ENCODE peak calls at places on chromosome 5, in five cellular contexts. U is tibial artery, T is AG09309, Z is HCT116, N is progenitor cell of endocrine pancreas. E is an unnamed sample.

GRCh38 chr5:40790947-40791593 is 7.1 kb downstream of the PRKAA1 start:
- DNase-seq in U (no peak), T (no peak), Z (no peak), N (no peak), E (no peak)

GRCh38 chr5:6736524-6737042 is 23.4 kb downstream of the TENT4A start:
- DNase-seq in U (peak; percentile 46), T (no peak), Z (no peak), N (no peak), E (no peak)

GRCh38 chr5:124599048-124599973 is 147.1 kb downstream of the ZNF608 start:
- DNase-seq in U (no peak), T (no peak), Z (no peak), N (no peak), E (no peak)

GRCh38 chr5:131513780-131514179 is 121.2 kb downstream of the RAPGEF6 start:
- DNase-seq in U (no peak), T (no peak), Z (no peak), N (no peak), E (no peak)

GRCh38 chr5:2165991-2166978 is 283.6 kb upstream of the IRX4 start:
- DNase-seq in U (peak; percentile 43), T (no peak), Z (no peak), N (no peak), E (no peak)

GRCh38 chr5:163916856-163917255 is 411.4 kb downstream of the MAT2B start:
- DNase-seq in U (no peak), T (no peak), Z (no peak), N (no peak), E (no peak)

GRCh38 chr5:138240690-138241385 is 27.7 kb upstream of the CDC23 start:
- DNase-seq in U (no peak), T (no peak), Z (no peak), N (no peak), E (no peak)

GRCh38 chr5:177973066-177973635 is 22.9 kb downstream of the PROP1 start:
- DNase-seq in U (no peak), T (peak; percentile 16), Z (no peak), N (no peak), E (no peak)

GRCh38 chr5:637581-638450 is 25.7 kb downstream of the CEP72 start:
- DNase-seq in U (no peak), T (no peak), Z (no peak), N (no peak), E (no peak)

GRCh38 chr5:69454460-69455249 is 37.9 kb upstream of the OCLN start:
- DNase-seq in U (no peak), T (no peak), Z (no peak), N (no peak), E (no peak)

GRCh38 chr5:95901676-95902646 is 59.7 kb downstream of the ELL2 start:
- DNase-seq in U (no peak), T (no peak), Z (peak; percentile 34), N (no peak), E (no peak)

GRCh38 chr5:112642885-112643284 is 94.8 kb upstream of the APC start:
- DNase-seq in U (no peak), T (no peak), Z (no peak), N (no peak), E (no peak)

GRCh38 chr5:72151646-72152045 is 44.4 kb downstream of the MAP1B start:
- DNase-seq in U (no peak), T (no peak), Z (no peak), N (no peak), E (no peak)

GRCh38 chr5:72147601-72148000 is 40.3 kb downstream of the MAP1B start:
- DNase-seq in U (no peak), T (no peak), Z (no peak), N (no peak), E (no peak)

GRCh38 chr5:72152506-72152905 is 45.2 kb downstream of the MAP1B start:
- DNase-seq in U (no peak), T (peak; percentile 66), Z (no peak), N (no peak), E (no peak)

GRCh38 chr5:72151169-72151568 is 43.9 kb downstream of the MAP1B start:
- DNase-seq in U (no peak), T (no peak), Z (no peak), N (no peak), E (no peak)

GRCh38 chr5:72149742-72150141 is 42.5 kb downstream of the MAP1B start:
- DNase-seq in U (no peak), T (no peak), Z (no peak), N (no peak), E (no peak)
- TF ChIP-seq CTCF in U (peak; percentile 49), T (peak; percentile 20), Z (peak; percentile 30), N (no peak), E (no peak)

DNA sequence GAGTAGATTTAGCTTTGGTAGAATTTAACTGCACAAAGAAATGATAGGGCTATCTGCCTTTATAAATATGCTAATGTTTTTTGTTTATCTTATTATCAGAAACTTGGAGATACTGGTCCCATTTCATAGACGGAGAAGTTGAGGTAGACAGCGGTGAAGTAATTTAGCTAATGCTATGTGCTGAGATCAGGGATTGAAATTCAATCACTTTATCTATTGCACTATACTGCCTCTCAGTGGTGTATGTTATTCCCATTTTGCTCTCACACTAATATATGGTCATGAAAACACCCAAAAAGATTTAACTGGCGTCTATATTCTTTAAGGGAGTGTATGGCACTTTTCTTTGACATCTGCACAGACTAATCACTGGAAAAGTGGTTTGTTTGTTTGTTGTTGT is 725.9 kb upstream of the WWC1 start:
- DNase-seq in U (no peak), T (no peak), Z (no peak), N (no peak), E (no peak)
- TF ChIP-seq CTCF in U (no peak), T (peak; percentile 45), Z (peak; percentile 41), N (peak; percentile 30), E (peak; percentile 45)

GRCh38 chr5:26487553-26487952 is 550.8 kb downstream of the CDH9 start:
- DNase-seq in U (no peak), T (no peak), Z (no peak), N (no peak), E (no peak)
- TF ChIP-seq CTCF in U (no peak), T (no peak), Z (no peak), N (no peak), E (no peak)

DNA sequence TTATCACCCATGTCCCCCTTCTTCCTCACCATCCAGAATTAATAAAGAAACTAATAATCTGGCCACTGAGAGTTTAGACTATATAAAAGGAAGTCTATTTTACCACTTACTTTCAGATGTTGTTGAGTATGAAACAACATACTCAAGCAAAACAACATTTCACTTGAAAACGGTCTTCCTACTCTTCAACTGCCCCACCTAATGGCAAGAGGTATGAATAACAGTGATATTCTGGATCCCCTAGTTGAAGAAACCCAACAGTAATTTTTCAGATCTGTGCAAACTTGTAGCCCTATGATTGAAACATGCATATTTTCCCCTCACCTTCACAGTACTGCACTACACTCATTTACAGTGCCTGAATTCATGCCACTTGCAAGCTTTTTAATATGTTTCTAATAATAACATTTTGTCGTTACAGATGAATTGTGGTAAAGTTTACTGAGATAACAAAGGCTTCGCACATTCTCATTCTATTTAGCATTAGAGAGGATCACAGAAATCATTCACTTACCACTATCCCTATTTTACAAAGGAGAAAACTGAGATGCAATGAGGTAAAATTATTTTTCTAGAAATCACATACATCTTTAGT is 267.9 kb upstream of the PDE4D start:
- DNase-seq in U (no peak), T (no peak), Z (peak; percentile 8), N (no peak), E (no peak)
- TF ChIP-seq CTCF in U (peak; percentile 13), T (peak; percentile 56), Z (peak; percentile 55), N (peak; percentile 61), E (no peak)

DNA sequence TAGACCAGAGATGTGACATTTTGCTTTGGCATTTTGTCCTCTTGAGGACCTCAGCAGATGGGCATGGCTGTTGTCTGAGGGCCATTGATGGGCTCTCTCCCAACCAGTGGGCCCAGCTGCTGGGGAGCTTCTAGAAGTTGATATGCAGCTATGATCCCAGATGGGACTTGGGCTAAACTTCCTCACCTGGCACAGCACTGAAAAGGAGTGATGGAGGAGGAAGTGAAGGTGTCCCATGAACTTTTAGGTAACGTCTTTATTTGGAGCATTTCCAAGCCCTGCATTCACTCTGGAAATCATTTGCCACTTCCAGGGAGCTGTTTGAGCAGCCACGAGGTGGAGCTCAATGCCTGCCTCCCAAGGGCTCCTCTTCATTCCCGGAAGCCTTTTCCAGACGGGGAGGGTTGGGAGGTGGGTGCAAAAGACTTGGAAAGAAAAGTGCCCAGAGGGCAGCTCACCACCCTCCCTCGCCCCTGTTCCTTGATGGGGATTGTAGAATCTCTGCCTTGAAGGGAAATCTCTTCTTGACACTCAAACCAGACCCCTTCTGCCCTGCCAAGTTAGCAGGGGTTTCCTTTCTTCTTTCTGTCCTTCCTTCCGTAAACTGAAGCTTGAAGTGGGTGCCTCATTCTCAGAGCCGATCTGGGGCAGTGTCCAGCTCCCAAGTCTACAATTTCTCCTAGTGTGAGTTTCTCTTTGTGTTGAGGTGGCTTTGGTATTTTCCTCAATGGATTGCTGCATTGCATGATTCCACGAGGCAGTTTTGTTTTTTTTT is 18.1 kb upstream of the NEUROG1 start:
- DNase-seq in U (no peak), T (no peak), Z (peak; percentile 43), N (no peak), E (no peak)
- TF ChIP-seq CTCF in U (no peak), T (peak; percentile 51), Z (peak; percentile 65), N (peak; percentile 48), E (peak; percentile 16)

DNA sequence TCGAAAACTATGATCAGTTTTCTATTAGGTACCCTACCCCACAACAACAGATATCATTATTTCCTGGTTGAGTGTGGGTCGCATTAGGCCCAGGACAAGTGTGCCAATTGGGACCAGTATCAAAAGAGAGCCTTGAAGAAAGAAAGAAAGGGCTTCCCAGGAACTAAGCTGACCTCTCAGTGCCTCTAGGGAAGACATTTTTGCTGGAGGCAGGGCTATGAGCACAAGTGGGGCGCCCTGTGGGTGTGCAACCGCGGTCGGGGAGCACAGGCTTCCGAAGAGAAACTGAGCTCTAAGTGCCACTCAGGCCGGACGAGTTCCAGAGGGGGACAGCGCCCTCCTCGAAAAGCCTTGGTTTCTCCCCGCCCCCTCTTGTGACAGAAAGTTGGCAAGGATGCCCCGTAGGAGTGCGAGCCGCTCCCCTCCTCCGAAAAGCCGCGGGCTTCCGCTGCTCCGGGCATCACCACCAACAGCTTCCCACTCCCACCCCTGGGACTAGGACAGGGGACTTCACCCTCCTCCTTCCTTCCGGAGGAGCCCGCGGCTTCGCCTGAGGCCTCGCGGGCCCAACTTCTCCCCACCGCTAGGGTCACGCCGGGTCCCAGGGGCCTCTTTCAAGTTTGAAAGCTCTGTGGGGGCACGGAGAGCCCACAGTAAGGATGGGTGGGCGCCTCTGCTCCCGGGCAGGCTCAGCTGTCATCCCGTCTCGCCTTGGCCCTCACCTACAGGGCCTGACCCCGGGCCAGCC is 2.0 kb downstream of the NR2F1-AS1 start:
- DNase-seq in U (no peak), T (no peak), Z (no peak), N (no peak), E (no peak)
- TF ChIP-seq CTCF in U (no peak), T (no peak), Z (no peak), N (peak; percentile 16), E (no peak)

DNA sequence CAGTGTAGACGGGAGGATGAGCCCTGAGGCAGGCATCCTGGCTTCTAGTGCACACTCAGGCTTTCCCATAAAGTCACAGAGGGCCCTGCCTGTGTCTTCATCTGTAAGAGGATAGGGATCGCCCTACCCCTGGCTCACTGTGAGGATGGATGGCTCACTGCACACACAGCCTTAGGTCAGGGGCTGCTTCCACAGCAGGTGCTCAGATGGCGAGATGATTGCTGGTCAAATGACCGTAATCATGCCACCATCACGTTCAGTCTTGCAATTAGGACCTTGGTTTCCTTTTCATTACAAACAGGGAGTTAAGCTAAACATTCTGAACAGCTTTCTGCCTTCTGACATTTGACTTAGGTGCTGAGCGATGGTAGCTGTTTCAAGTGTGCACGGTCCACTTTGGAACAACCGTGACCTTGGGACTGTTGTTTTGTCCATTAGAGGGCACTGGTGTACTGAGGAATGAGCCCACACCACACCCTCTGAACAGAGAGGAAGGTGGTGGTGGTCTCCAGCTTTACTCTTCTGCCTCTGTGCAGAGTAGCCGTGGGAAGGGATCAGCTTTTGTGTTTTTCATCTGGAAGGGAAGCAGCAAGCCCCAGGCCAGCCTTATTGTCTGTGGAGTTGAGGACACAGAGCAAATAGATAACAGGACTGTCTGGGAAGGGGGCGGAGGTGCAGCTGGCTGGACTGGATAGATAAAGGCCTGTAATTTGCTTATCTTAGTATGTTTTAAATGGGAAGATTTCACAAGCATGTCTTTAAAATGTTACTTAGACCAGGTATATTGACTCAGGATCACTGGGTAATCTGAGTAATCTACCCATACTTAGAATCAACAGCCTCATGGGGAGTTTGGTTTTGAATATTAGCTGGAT is 183.1 kb downstream of the TRIO start:
- DNase-seq in U (no peak), T (no peak), Z (no peak), N (no peak), E (no peak)
- TF ChIP-seq CTCF in U (no peak), T (peak; percentile 30), Z (peak; percentile 36), N (peak; percentile 52), E (peak; percentile 42)